ENCODE peak calls at places on chromosomes 4 and X, in four cellular contexts. Z is breast epithelium, C is stomach, O is upper lobe of left lung. W is an unnamed sample.

GRCh38 chr4:72486991-72487390 is 82.0 kb downstream of the ADAMTS3 start:
- DNase-seq in C (no peak), O (no peak), Z (no peak), W (no peak)

GRCh38 chr4:74608151-74608949 is 163.4 kb downstream of the AREG start:
- DNase-seq in Z (no peak), O (no peak), C (no peak), W (no peak)

GRCh38 chr4:9918475-9918874 is 102.8 kb downstream of the SLC2A9 start:
- DNase-seq in Z (no peak), C (no peak), O (no peak), W (no peak)

GRCh38 chrX:153722704-153723350 is 1.4 kb downstream of the BCAP31 start:
- DNase-seq in O (peak; percentile 40), C (no peak), Z (no peak), W (no peak)

GRCh38 chr4:119103263-119103662 is 32.4 kb upstream of the MYOZ2 start:
- DNase-seq in C (no peak), O (peak; percentile 54), Z (peak; percentile 46), W (no peak)

GRCh38 chr4:108043536-108043935 is 53.8 kb downstream of the HADH start:
- DNase-seq in Z (no peak), O (no peak), C (no peak), W (no peak)

GRCh38 chr4:15414601-15415091 is 13.2 kb upstream of the C1QTNF7 start:
- DNase-seq in O (no peak), C (no peak), Z (no peak), W (no peak)

GRCh38 chrX:17588303-17588702 is 149.0 kb upstream of the SCML1 start:
- DNase-seq in C (no peak), O (no peak), Z (no peak), W (no peak)

GRCh38 chr4:129240816-129241215 is 144.9 kb downstream of the C4orf33 start:
- DNase-seq in Z (no peak), C (no peak), O (no peak), W (no peak)

GRCh38 chrX:48899078-48899410 is 1.3 kb downstream of the PQBP1 start:
- DNase-seq in C (no peak), Z (no peak), O (no peak), W (no peak)
- H3K27ac ChIP-seq in C (no peak overlapping the region), Z (peak overlapping the region; percentile 19), O (no peak overlapping the region), W (peak overlapping the region; percentile 29)

GRCh38 chr4:1796486-1797204 is 3.6 kb downstream of the FGFR3 start:
- DNase-seq in O (no peak), Z (no peak), C (no peak), W (no peak)

GRCh38 chr4:1797861-1798529 is 4.9 kb downstream of the FGFR3 start:
- DNase-seq in Z (no peak), O (no peak), C (no peak), W (no peak)

GRCh38 chr4:1798530-1799363 is 5.7 kb downstream of the FGFR3 start:
- DNase-seq in Z (no peak), O (no peak), C (no peak), W (no peak)

GRCh38 chr4:1795304-1796195 is 2.5 kb downstream of the FGFR3 start:
- DNase-seq in Z (no peak), O (no peak), C (peak; percentile 48), W (no peak)

DNA sequence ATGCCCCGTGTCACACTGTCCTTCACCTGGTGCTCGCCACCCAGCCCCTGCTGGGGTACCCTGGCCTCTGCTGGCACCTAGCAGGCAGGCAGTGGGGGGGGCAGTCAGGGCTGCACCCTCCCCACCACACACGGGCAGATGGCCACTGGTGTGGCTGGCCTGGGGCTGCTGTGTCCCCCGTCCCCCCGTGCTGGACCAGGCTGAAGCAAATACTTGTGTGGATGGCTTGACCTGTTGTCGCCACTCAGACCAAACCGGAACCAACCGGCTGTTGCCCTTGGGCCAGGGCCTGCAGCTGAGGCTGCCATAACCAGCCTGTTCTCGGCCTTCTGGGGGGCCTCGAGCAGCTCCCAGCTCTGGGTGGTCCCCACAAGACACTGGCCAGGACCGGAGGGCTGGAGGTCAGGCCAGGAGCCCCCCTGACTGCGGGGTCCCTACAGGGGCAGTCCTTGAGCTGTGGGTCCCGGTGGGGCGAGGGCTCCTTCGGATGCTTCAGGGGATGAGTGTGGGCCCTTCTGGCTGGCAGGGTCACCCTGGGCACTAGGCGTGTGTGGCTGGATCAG is 4.3 kb downstream of the FGFR3 start:
- DNase-seq in Z (no peak), O (no peak), C (no peak), W (no peak)
- H3K27me3 ChIP-seq in Z (peaks cover 16% of the 10 kb centered on the region), O (peaks cover 20% of the 10 kb centered on the region), C (peaks cover 69% of the 10 kb centered on the region), W (peaks cover 46% of the 10 kb centered on the region)

GRCh38 chrX:130263016-130263415 is 5.7 kb downstream of the ZNF280C start:
- DNase-seq in C (no peak), O (no peak), Z (no peak), W (no peak)

GRCh38 chrX:130264573-130264972 is 4.1 kb downstream of the ZNF280C start:
- DNase-seq in O (no peak), C (no peak), Z (no peak), W (no peak)

GRCh38 chrX:130268500-130269170 is at the start of gene ZNF280C:
- DNase-seq in C (peak; percentile 89), O (peak; percentile 86), Z (peak; percentile 71), W (peak; percentile 90)
- TF ChIP-seq POLR2AphosphoS5 in C (peak; percentile 89), O (peak; percentile 93), Z (no peak), W (peak; percentile 39)

GRCh38 chr4:153261922-153262321 is 57.7 kb downstream of the TRIM2 start:
- DNase-seq in O (no peak), C (no peak), Z (no peak), W (no peak)
- H3K27ac ChIP-seq in O (no peak overlapping the region), C (no peak overlapping the region), Z (no peak overlapping the region), W (no peak overlapping the region)